ENCODE peak calls at places on chromosomes 7 and 10, in five cellular contexts. One of them, this sample, is unnamed.

GRCh38 chr7:142811154-142811737 is 40.5 kb downstream of the PRSS2 start:
- DNase-seq in endodermal cell: peak
- DNase-seq in neural crest cell: peak
- DNase-seq in activated CD4-positive, alpha-beta T cell treated with anti-CD3 and anti-CD28 coated beads, Interleukin-2, amount 50 U/mL, for 24 hours: no peak
- DNase-seq in LoVo: peak
- DNase-seq in this sample: no peak

GRCh38 chr7:149826344-149827088 is 11.7 kb upstream of the ZNF862 start:
- DNase-seq in endodermal cell: no peak
- DNase-seq in neural crest cell: no peak
- DNase-seq in activated CD4-positive, alpha-beta T cell treated with anti-CD3 and anti-CD28 coated beads, Interleukin-2, amount 50 U/mL, for 24 hours: no peak
- DNase-seq in LoVo: no peak
- DNase-seq in this sample: no peak

GRCh38 chr10:48683893-48684292 is 780 bp upstream of the WDFY4 start:
- DNase-seq in endodermal cell: no peak
- DNase-seq in neural crest cell: no peak
- DNase-seq in activated CD4-positive, alpha-beta T cell treated with anti-CD3 and anti-CD28 coated beads, Interleukin-2, amount 50 U/mL, for 24 hours: no peak
- DNase-seq in LoVo: no peak
- DNase-seq in this sample: no peak

GRCh38 chr7:47535704-47536628 is 45.9 kb downstream of the TNS3 start:
- DNase-seq in endodermal cell: no peak
- DNase-seq in neural crest cell: no peak
- DNase-seq in activated CD4-positive, alpha-beta T cell treated with anti-CD3 and anti-CD28 coated beads, Interleukin-2, amount 50 U/mL, for 24 hours: no peak
- DNase-seq in LoVo: no peak
- DNase-seq in this sample: peak

GRCh38 chr7:45686441-45687184 is 112.4 kb downstream of the ADCY1 start:
- DNase-seq in endodermal cell: peak
- DNase-seq in neural crest cell: no peak
- DNase-seq in activated CD4-positive, alpha-beta T cell treated with anti-CD3 and anti-CD28 coated beads, Interleukin-2, amount 50 U/mL, for 24 hours: no peak
- DNase-seq in LoVo: no peak
- DNase-seq in this sample: peak

GRCh38 chr10:88389456-88389855 is 193.7 kb downstream of the RNLS start:
- DNase-seq in endodermal cell: no peak
- DNase-seq in neural crest cell: peak
- DNase-seq in activated CD4-positive, alpha-beta T cell treated with anti-CD3 and anti-CD28 coated beads, Interleukin-2, amount 50 U/mL, for 24 hours: no peak
- DNase-seq in LoVo: peak
- DNase-seq in this sample: no peak

GRCh38 chr10:31404640-31405039 is 85.6 kb downstream of the ZEB1 start:
- DNase-seq in endodermal cell: no peak
- DNase-seq in neural crest cell: no peak
- DNase-seq in activated CD4-positive, alpha-beta T cell treated with anti-CD3 and anti-CD28 coated beads, Interleukin-2, amount 50 U/mL, for 24 hours: no peak
- DNase-seq in LoVo: no peak
- DNase-seq in this sample: no peak

GRCh38 chr7:68319061-68319460 is 1279.2 kb upstream of the AUTS2 start:
- DNase-seq in endodermal cell: no peak
- DNase-seq in neural crest cell: no peak
- DNase-seq in activated CD4-positive, alpha-beta T cell treated with anti-CD3 and anti-CD28 coated beads, Interleukin-2, amount 50 U/mL, for 24 hours: no peak
- DNase-seq in LoVo: no peak
- DNase-seq in this sample: no peak

GRCh38 chr10:48946891-48947500 is 7.4 kb upstream of the LRRC18 start:
- DNase-seq in endodermal cell: no peak
- DNase-seq in neural crest cell: no peak
- DNase-seq in activated CD4-positive, alpha-beta T cell treated with anti-CD3 and anti-CD28 coated beads, Interleukin-2, amount 50 U/mL, for 24 hours: no peak
- DNase-seq in LoVo: peak
- DNase-seq in this sample: no peak

GRCh38 chr10:132326925-132327324 is 5.1 kb upstream of the LRRC27 start:
- DNase-seq in endodermal cell: no peak
- DNase-seq in neural crest cell: no peak
- DNase-seq in activated CD4-positive, alpha-beta T cell treated with anti-CD3 and anti-CD28 coated beads, Interleukin-2, amount 50 U/mL, for 24 hours: no peak
- DNase-seq in LoVo: no peak
- DNase-seq in this sample: no peak

GRCh38 chr10:12484945-12485805 is 135.8 kb downstream of the CAMK1D start:
- DNase-seq in endodermal cell: peak
- DNase-seq in neural crest cell: no peak
- DNase-seq in activated CD4-positive, alpha-beta T cell treated with anti-CD3 and anti-CD28 coated beads, Interleukin-2, amount 50 U/mL, for 24 hours: no peak
- DNase-seq in LoVo: no peak
- DNase-seq in this sample: no peak

GRCh38 chr10:10662720-10663467 is 354.8 kb upstream of the CELF2 start:
- DNase-seq in endodermal cell: no peak
- DNase-seq in neural crest cell: peak
- DNase-seq in activated CD4-positive, alpha-beta T cell treated with anti-CD3 and anti-CD28 coated beads, Interleukin-2, amount 50 U/mL, for 24 hours: no peak
- DNase-seq in LoVo: no peak
- DNase-seq in this sample: no peak

This sample was measured in ecto neural progenitor cell.